ENCODE peak calls at places on chromosomes 6 and 20, in ten cellular contexts. Q is AG08396; L is aorta; Z is stimulated activated CD8-positive, alpha-beta memory T cell treated with anti-CD3 and anti-CD28 coated beads, Interleukin-7, amount 100 ng/mL, for 24 hours; P is occipital lobe; W is prostate gland; A is IMR-90; V is activated gamma-delta T cell treated with Interleukin-2 at 50 U/mL for 16 hours; G is RWPE1; Y is HTR-8/SVneo. X is an unnamed sample.

GRCh38 chr20:52433326-52434040 is 241.9 kb upstream of the ZFP64 start:
- DNase-seq in P (no peak), A (no peak), Q (no peak), Z (no peak), G (no peak), W (no peak), Y (no peak), L (no peak), V (no peak), X (no peak)

GRCh38 chr20:45061244-45061643 is 39.7 kb downstream of the KCNS1 start:
- DNase-seq in A (peak; percentile 93), P (no peak), L (no peak), Y (peak; percentile 94), Q (peak; percentile 73), Z (no peak), W (no peak), V (no peak), G (peak; percentile 98), X (peak; percentile 91)

GRCh38 chr6:4371207-4371921 is 236.0 kb upstream of the ECI2 start:
- DNase-seq in L (peak; percentile 84), Y (no peak), P (no peak), G (no peak), W (no peak), Q (peak; percentile 67), V (no peak), A (peak; percentile 92), Z (no peak), X (peak; percentile 89)

GRCh38 chr6:26233608-26234420 is 131.2 kb upstream of the BTN3A2 start:
- DNase-seq in Y (no peak), Q (peak; percentile 58), P (no peak), V (peak; percentile 64), G (no peak), W (peak; percentile 79), A (peak; percentile 63), Z (no peak), L (peak; percentile 82), X (peak; percentile 40)

GRCh38 chr6:75445738-75446137 is 47.9 kb downstream of the FILIP1 start:
- DNase-seq in G (no peak), Y (no peak), L (no peak), V (no peak), Z (no peak), P (no peak), A (no peak), W (no peak), Q (no peak), X (no peak)

GRCh38 chr6:169663468-169663867 is 38.4 kb downstream of the WDR27 start:
- DNase-seq in Y (no peak), P (no peak), L (no peak), A (no peak), G (no peak), W (no peak), V (no peak), Q (no peak), Z (no peak), X (no peak)

GRCh38 chr6:4102687-4103244 is 23.8 kb upstream of the FAM217A start:
- DNase-seq in G (no peak), Z (no peak), W (peak; percentile 30), P (no peak), Y (no peak), V (no peak), Q (no peak), L (no peak), A (no peak), X (no peak)

GRCh38 chr6:37487891-37488290 is 11.8 kb downstream of the CCDC167 start:
- DNase-seq in V (no peak), G (no peak), W (no peak), P (no peak), Q (no peak), A (no peak), Z (no peak), Y (no peak), L (no peak), X (no peak)

GRCh38 chr6:3357669-3358068 is 98.9 kb downstream of the PSMG4 start:
- DNase-seq in L (peak; percentile 63), Q (no peak), W (no peak), Z (no peak), P (no peak), G (no peak), V (no peak), A (no peak), Y (no peak), X (no peak)

GRCh38 chr20:1005452-1006027 is 3.4 kb upstream of the RSPO4 start:
- DNase-seq in Z (no peak), Q (no peak), A (peak; percentile 24), L (no peak), W (no peak), V (no peak), P (no peak), G (peak; percentile 71), Y (peak; percentile 56), X (no peak)

GRCh38 chr6:36028088-36028886 is 679 bp downstream of the MAPK14 start:
- DNase-seq in G (peak; percentile 23), L (peak; percentile 81), Q (peak; percentile 28), Y (no peak), Z (no peak), V (peak; percentile 27), W (peak; percentile 17), P (no peak), A (peak; percentile 12), X (no peak)

GRCh38 chr6:79374308-79374707 is 139.8 kb upstream of the HMGN3 start:
- DNase-seq in Y (no peak), Z (no peak), V (no peak), A (no peak), L (no peak), W (no peak), P (no peak), Q (no peak), G (no peak), X (no peak)

GRCh38 chr6:105835373-105835772 is 250.8 kb upstream of the PRDM1 start:
- DNase-seq in V (no peak), Y (peak; percentile 14), W (no peak), L (no peak), G (peak; percentile 11), Z (no peak), P (no peak), A (peak; percentile 48), Q (no peak), X (no peak)

GRCh38 chr6:27518881-27519795 is 46.2 kb upstream of the ZNF184 start:
- DNase-seq in Y (peak; percentile 65), A (peak; percentile 90), Q (peak; percentile 76), P (peak; percentile 59), L (peak; percentile 84), V (peak; percentile 44), W (peak; percentile 56), Z (no peak), G (peak; percentile 66), X (peak; percentile 78)

GRCh38 chr20:36105731-36106226 is 48.8 kb upstream of the EPB41L1 start:
- DNase-seq in Z (no peak), P (no peak), G (no peak), Q (no peak), A (no peak), Y (no peak), L (no peak), V (no peak), W (no peak), X (peak; percentile 28)

GRCh38 chr6:36755435-36756348 is 58.1 kb downstream of the RAB44 start:
- DNase-seq in W (no peak), G (peak; percentile 49), Y (no peak), A (peak; percentile 72), Q (no peak), V (peak; percentile 55), L (no peak), Z (peak; percentile 35), P (no peak), X (peak; percentile 95)

GRCh38 chr6:107936162-107936909 is 21.7 kb downstream of the SEC63 start:
- DNase-seq in Q (no peak), A (no peak), P (no peak), Y (no peak), G (no peak), Z (no peak), W (no peak), V (no peak), L (no peak), X (no peak)

GRCh38 chr6:113629940-113630339 is 227.2 kb upstream of the MARCKS start:
- DNase-seq in Q (no peak), W (no peak), Z (no peak), Y (no peak), V (no peak), P (no peak), G (no peak), L (no peak), A (no peak), X (no peak)

GRCh38 chr6:169248521-169248971 is 5.1 kb downstream of the THBS2 start:
- DNase-seq in V (no peak), P (no peak), Z (no peak), W (no peak), A (no peak), Q (no peak), G (no peak), L (peak; percentile 78), Y (no peak), X (no peak)

GRCh38 chr6:135182120-135182992 is 1.2 kb downstream of the MYB start:
- DNase-seq in Q (peak; percentile 17), A (no peak), G (no peak), L (peak; percentile 75), Y (peak; percentile 8), P (no peak), V (peak; percentile 35), Z (no peak), W (no peak), X (no peak)

X was measured in RCC 7860.